ENCODE peak calls at places on chromosomes 6 and 20, in six cellular contexts. F is heart left ventricle; A is coronary artery; Y is naive thymus-derived CD4-positive, alpha-beta T cell; C is Peyer's patch; J is tibial artery. G is an unnamed sample.

GRCh38 chr6:169959129-169960002 is 207.9 kb downstream of the ERMARD start:
- DNase-seq in F (no peak), A (peak), Y (no peak), C (peak), J (peak), G (peak)

GRCh38 chr6:3322366-3322890 is 63.7 kb downstream of the PSMG4 start:
- DNase-seq in F (no peak), A (no peak), Y (no peak), C (no peak), J (no peak), G (no peak)

GRCh38 chr20:24766826-24767622 is 182.0 kb upstream of the CST7 start:
- DNase-seq in F (no peak), A (peak), Y (no peak), C (no peak), J (peak), G (no peak)

GRCh38 chr20:21387528-21387927 is 9.8 kb downstream of the NKX2-4 start:
- DNase-seq in F (no peak), A (no peak), Y (no peak), C (no peak), J (no peak), G (no peak)

GRCh38 chr6:30686908-30687658 is 638 bp upstream of the PPP1R18 start:
- DNase-seq in F (peak), A (peak), Y (peak), C (peak), J (peak), G (peak)

GRCh38 chr6:36692220-36692619 is 5.4 kb upstream of the RAB44 start:
- DNase-seq in F (no peak), A (no peak), Y (no peak), C (peak), J (no peak), G (peak)

GRCh38 chr6:150830409-150831165 is 34.9 kb upstream of the MTHFD1L start:
- DNase-seq in F (no peak), A (no peak), Y (no peak), C (no peak), J (no peak), G (no peak)

GRCh38 chr6:28491984-28492317 is 23.6 kb downstream of the GPX6 start:
- DNase-seq in F (no peak), A (no peak), Y (no peak), C (no peak), J (no peak), G (no peak)

GRCh38 chr6:128275030-128275429 is 245.4 kb downstream of the PTPRK start:
- DNase-seq in F (no peak), A (no peak), Y (no peak), C (no peak), J (no peak), G (no peak)

GRCh38 chr6:26030716-26031115 is 56.5 kb upstream of the HFE start:
- DNase-seq in F (no peak), A (no peak), Y (no peak), C (no peak), J (no peak), G (no peak)
- H3K4me3 ChIP-seq in F (no peak), A (no peak), Y (no peak), C (no peak), J (no peak), G (no peak)

GRCh38 chr20:4012631-4013030 is 2.7 kb downstream of the RNF24 start:
- DNase-seq in F (no peak), A (no peak), Y (no peak), C (no peak), J (no peak), G (no peak)

GRCh38 chr20:4013041-4013440 is 2.3 kb downstream of the RNF24 start:
- DNase-seq in F (no peak), A (no peak), Y (no peak), C (no peak), J (no peak), G (no peak)

GRCh38 chr20:4008877-4009276 is 6.5 kb downstream of the RNF24 start:
- DNase-seq in F (no peak), A (no peak), Y (no peak), C (no peak), J (no peak), G (no peak)

GRCh38 chr20:4009305-4009704 is 6.1 kb downstream of the RNF24 start:
- DNase-seq in F (no peak), A (no peak), Y (no peak), C (no peak), J (no peak), G (no peak)

GRCh38 chr20:4011226-4011975 is 4.0 kb downstream of the RNF24 start:
- DNase-seq in F (no peak), A (no peak), Y (no peak), C (no peak), J (no peak), G (no peak)
- H3K27ac ChIP-seq in F (no peak), A (no peak), Y (no peak), C (no peak), J (peak), G (no peak)

DNA sequence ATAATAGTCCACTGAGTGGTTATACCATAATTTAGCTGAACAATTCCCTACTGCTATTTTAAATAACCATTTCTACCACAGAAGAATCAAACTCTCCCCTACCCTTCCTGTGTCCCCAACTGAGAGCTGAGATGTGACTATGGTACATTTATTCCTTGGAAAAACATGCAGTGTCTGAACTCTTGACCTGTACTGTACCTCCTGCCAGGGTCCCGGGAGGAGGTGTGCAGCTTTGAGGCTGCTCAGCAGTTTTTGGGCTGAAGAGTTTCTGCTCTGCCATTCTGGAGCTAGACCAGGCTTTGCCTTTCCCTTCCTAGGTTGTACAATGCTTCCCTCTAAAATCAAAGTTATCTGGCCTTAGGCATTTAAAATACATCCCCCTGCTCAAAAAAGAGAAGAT is 275.1 kb upstream of the SGK1 start:
- DNase-seq in F (no peak), A (no peak), Y (no peak), C (no peak), J (no peak), G (no peak)
- H3K4me3 ChIP-seq in F (no peak), A (no peak), Y (no peak), C (no peak), J (no peak), G (no peak)

GRCh38 chr20:64057628-64058498 is 5.1 kb upstream of the TCEA2 start:
- DNase-seq in F (peak), A (no peak), Y (peak), C (peak), J (no peak), G (peak)
- H3K27ac ChIP-seq in F (peak), A (no peak), Y (peak), C (peak), J (no peak), G (no peak)

GRCh38 chr20:23084845-23085355 is 1.2 kb downstream of the CD93 start:
- DNase-seq in F (peak), A (peak), Y (no peak), C (no peak), J (no peak), G (no peak)
- H3K4me3 ChIP-seq in F (peak), A (peak), Y (no peak), C (peak), J (peak), G (no peak)

GRCh38 chr6:149400050-149400449 is at the start of gene SUMO4:
- DNase-seq in F (no peak), A (no peak), Y (no peak), C (no peak), J (no peak), G (no peak)
- H3K27ac ChIP-seq in F (no peak), A (no peak), Y (no peak), C (no peak), J (no peak), G (no peak)

DNA sequence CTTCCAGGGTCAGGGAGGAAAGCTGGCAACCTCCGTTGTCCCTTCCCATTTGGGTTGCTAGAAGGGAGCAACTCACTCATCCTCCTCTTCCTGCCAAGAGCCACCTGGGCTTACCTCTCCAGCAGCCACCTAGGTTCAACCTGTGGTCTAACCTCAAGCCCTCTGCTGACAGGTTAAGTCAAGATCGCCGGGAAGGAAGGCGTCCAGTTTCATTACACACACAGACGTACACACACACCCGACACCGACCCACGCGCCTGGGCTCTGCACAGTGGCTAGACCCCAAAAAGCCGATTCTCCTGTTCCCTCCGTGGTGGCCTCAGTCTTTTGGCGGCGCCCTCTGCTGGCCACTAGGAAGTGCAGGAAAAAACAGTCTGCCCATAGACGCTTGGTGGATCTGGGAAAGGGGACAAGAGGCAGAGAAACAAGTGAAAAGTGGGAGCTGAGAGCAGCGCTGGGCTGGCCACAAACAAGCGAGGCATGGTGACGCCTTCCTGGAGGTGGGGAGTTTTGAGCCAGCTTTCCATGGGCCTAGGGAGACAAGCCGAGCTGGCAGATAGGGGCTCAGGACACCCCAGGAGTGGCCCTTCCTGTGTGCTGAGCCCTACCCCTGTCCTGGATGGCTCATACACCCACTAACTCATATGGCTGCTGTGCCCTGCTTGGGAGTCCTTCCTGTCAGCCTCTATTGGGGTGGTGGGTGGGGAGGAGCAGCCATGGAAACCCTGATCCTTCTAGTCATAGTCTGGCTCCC is 52.7 kb downstream of the MRPL14 start:
- DNase-seq in F (peak), A (no peak), Y (peak), C (peak), J (peak), G (peak)
- H3K4me3 ChIP-seq in F (no peak), A (peak), Y (peak), C (no peak), J (no peak), G (peak)

DNA sequence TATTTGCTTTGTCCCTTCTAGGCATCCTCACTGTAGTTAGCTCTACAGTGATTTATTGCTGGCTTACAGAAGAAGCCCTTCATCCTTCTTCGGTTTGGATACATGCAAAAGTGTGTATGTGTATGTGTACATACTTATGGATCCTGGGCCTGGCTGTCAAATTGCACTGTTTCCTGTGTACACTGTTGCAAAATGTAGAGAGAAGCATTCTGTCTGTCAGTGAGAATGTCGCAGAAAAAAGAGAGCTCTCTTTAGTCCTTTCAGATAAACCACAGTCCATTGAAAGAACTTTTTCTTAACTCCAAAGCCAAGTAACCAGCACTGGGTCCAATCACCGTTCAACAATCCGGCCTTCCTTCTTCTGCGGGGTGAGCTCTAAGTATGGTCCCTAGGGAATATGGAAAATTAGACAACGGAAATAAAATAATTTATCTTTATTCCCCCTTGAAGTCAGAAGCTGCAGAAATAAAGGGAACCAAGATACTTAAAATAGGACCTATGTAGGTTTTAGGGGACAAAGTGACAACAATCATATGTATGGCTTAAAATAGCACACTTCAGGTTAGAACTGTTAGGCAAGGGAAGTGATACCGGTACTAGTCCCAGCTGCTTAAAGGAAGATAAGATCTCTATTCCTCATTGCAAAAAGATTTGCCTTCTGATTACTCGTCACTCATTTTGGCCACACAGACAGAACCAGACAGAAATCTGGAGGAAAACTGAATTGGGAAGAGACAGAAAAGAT is 107.0 kb downstream of the CD83 start:
- DNase-seq in F (no peak), A (no peak), Y (no peak), C (no peak), J (no peak), G (no peak)
- H3K27ac ChIP-seq in F (no peak), A (no peak), Y (no peak), C (no peak), J (no peak), G (no peak)

GRCh38 chr6:34656378-34657036 is 40.1 kb downstream of the ILRUN start:
- DNase-seq in F (no peak), A (no peak), Y (no peak), C (peak), J (no peak), G (no peak)

GRCh38 chr6:34654061-34654460 is 42.5 kb downstream of the ILRUN start:
- DNase-seq in F (no peak), A (no peak), Y (no peak), C (no peak), J (no peak), G (no peak)

GRCh38 chr6:34658605-34659218 is 37.9 kb downstream of the ILRUN start:
- DNase-seq in F (no peak), A (no peak), Y (no peak), C (no peak), J (no peak), G (no peak)

GRCh38 chr6:34657037-34657306 is 39.6 kb downstream of the ILRUN start:
- DNase-seq in F (no peak), A (no peak), Y (no peak), C (no peak), J (no peak), G (no peak)

DNA sequence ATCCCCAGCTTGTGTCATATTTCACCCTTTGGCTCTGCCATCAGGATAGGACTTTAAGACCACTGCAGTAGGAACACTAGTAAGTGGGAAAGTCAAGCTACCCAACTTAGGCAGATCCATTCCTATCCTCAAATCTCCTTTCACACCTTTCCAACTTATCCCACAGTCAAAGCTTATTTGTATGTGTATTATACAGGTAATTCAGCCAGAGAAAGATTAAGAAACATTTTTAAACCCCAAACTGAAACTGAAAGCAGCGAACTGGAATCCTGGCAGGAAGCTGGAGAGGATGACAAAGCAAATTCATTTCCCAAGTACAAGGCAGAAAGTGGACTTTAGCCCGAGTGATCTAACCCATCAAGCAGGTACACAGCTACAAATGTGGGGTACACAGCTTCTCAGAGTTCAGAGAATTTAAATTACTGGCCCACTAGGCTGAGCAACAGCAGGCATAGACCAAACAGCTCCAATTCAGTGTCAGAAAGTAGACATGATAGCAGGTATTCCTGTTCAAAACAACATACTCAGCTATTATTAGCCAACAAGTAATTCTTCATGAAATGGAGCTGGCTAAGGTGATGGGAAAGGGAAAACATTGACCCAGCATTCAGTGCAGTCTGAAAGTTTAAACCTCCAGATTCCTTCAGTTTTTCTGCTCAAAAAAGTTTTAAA is 39.1 kb downstream of the ILRUN start:
- DNase-seq in F (no peak), A (no peak), Y (no peak), C (no peak), J (no peak), G (no peak)
- H3K4me3 ChIP-seq in F (no peak), A (peak), Y (peak), C (peak), J (peak), G (peak)